ENCODE peak calls at places on chromosome 14, in five cellular contexts. L, N, D, B and S are unnamed samples.

GRCh38 chr14:53306267-53306721 is 153.2 kb upstream of the DDHD1 start:
- DNase-seq in D (peak), L (no peak), N (peak), B (no peak), S (peak)

GRCh38 chr14:71487941-71488340 is 444.3 kb upstream of the RGS6 start:
- DNase-seq in B (no peak), L (no peak), N (no peak), D (no peak), S (no peak)

GRCh38 chr14:99571303-99571986 is 32.6 kb downstream of the CCDC85C start:
- DNase-seq in D (no peak), L (no peak), N (no peak), B (no peak), S (no peak)

GRCh38 chr14:33914676-33915516 is 36.0 kb downstream of the EGLN3 start:
- DNase-seq in L (no peak), D (no peak), N (no peak), B (peak), S (no peak)

GRCh38 chr14:69741055-69741454 is 25.9 kb upstream of the SRSF5 start:
- DNase-seq in B (no peak), D (no peak), N (no peak), L (no peak), S (no peak)

GRCh38 chr14:61178226-61179060 is 102.7 kb downstream of the TMEM30B start:
- DNase-seq in D (no peak), L (no peak), B (peak), N (no peak), S (no peak)

GRCh38 chr14:50360851-50361250 is 35.8 kb downstream of the CDKL1 start:
- DNase-seq in D (no peak), L (no peak), N (no peak), B (no peak), S (no peak)

GRCh38 chr14:26281280-26281998 is 316.4 kb downstream of the NOVA1 start:
- DNase-seq in B (peak), L (no peak), D (no peak), N (no peak), S (no peak)

GRCh38 chr14:93184391-93185332 is at the start of the genes LYSET and MOAP1:
- DNase-seq in N (peak), B (no peak), D (peak), L (peak), S (peak)

GRCh38 chr14:68782091-68782981 is 10.5 kb downstream of the ZFP36L1 start:
- DNase-seq in D (no peak), L (peak), N (no peak), B (no peak), S (no peak)

GRCh38 chr14:69324341-69324931 is 64.5 kb downstream of the GALNT16 start:
- DNase-seq in N (no peak), L (no peak), D (peak), B (no peak), S (no peak)

GRCh38 chr14:21133896-21134295 is 22.0 kb downstream of the OR5AU1 start:
- DNase-seq in L (no peak), B (no peak), N (no peak), D (no peak), S (no peak)